ENCODE peak calls at places on chromosome 20, in nine cellular contexts. T is heart right ventricle, O is tibial artery, C is psoas muscle, V is hepatocyte, F is left lung, A is brain microvascular endothelial cell, S is retinal pigment epithelial cell, B is MM.1S. X is an unnamed sample.

GRCh38 chr20:36303020-36303595 is 3.0 kb upstream of the DLGAP4 start:
- DNase-seq in T (no peak), O (no peak), C (no peak), V (no peak), F (no peak), A (no peak), S (no peak), B (no peak), X (no peak)

GRCh38 chr20:58251979-58252591 is 23.6 kb upstream of the ANKRD60 start:
- DNase-seq in T (no peak), O (no peak), C (no peak), V (peak; percentile 45), F (no peak), A (peak; percentile 93), S (no peak), B (no peak), X (peak; percentile 79)

GRCh38 chr20:32675223-32675975 is 1.7 kb upstream of the C20orf203 start:
- DNase-seq in T (no peak), O (no peak), C (no peak), V (no peak), F (no peak), A (no peak), S (no peak), B (no peak), X (no peak)

GRCh38 chr20:37907330-37907676 is 4.4 kb downstream of the VSTM2L start:
- DNase-seq in T (no peak), O (no peak), C (no peak), V (no peak), F (no peak), A (no peak), S (no peak), B (no peak), X (no peak)

GRCh38 chr20:36932476-36933426 is 18.8 kb downstream of the SAMHD1 start:
- DNase-seq in T (no peak), O (no peak), C (no peak), V (no peak), F (no peak), A (no peak), S (no peak), B (no peak), X (no peak)

GRCh38 chr20:63979549-63980316 is at the start of gene SAMD10:
- DNase-seq in T (peak; percentile 45), O (peak; percentile 69), C (no peak), V (peak; percentile 80), F (peak; percentile 56), A (no peak), S (no peak), B (peak; percentile 67), X (no peak)

GRCh38 chr20:46325788-46326472 is 17.6 kb upstream of the CDH22 start:
- DNase-seq in T (no peak), O (no peak), C (no peak), V (no peak), F (no peak), A (no peak), S (no peak), B (no peak), X (no peak)

GRCh38 chr20:38453941-38454340 is 18.7 kb upstream of the RALGAPB start:
- DNase-seq in T (no peak), O (no peak), C (no peak), V (no peak), F (no peak), A (no peak), S (no peak), B (peak; percentile 82), X (peak; percentile 57)

GRCh38 chr20:6298049-6298448 is 175.2 kb upstream of the FERMT1 start:
- DNase-seq in T (no peak), O (no peak), C (no peak), V (no peak), F (no peak), A (no peak), S (no peak), B (no peak), X (no peak)

GRCh38 chr20:35225319-35226125 is 968 bp upstream of the MMP24 start:
- DNase-seq in T (no peak), O (no peak), C (no peak), V (no peak), F (no peak), A (no peak), S (no peak), B (no peak), X (no peak)

GRCh38 chr20:4083103-4083864 is 67.9 kb upstream of the RNF24 start:
- DNase-seq in T (peak; percentile 30), O (no peak), C (no peak), V (no peak), F (no peak), A (no peak), S (no peak), B (no peak), X (no peak)

GRCh38 chr20:49508435-49509199 is 26.1 kb upstream of the KCNB1 start:
- DNase-seq in T (no peak), O (no peak), C (no peak), V (peak; percentile 72), F (no peak), A (peak; percentile 13), S (no peak), B (peak; percentile 39), X (no peak)

GRCh38 chr20:20366551-20366895 is 1.4 kb upstream of the INSM1 start:
- DNase-seq in T (no peak), O (no peak), C (no peak), V (no peak), F (no peak), A (no peak), S (no peak), B (no peak), X (no peak)

GRCh38 chr20:32474009-32474716 is 111.0 kb downstream of the NOL4L start:
- DNase-seq in T (no peak), O (no peak), C (no peak), V (no peak), F (peak; percentile 70), A (no peak), S (no peak), B (no peak), X (no peak)

GRCh38 chr20:56465997-56466396 is 2.4 kb upstream of the RTF2 start:
- DNase-seq in T (no peak), O (no peak), C (no peak), V (no peak), F (no peak), A (no peak), S (no peak), B (no peak), X (no peak)

GRCh38 chr20:51417745-51418529 is 124.6 kb downstream of the NFATC2 start:
- DNase-seq in T (no peak), O (no peak), C (no peak), V (no peak), F (no peak), A (no peak), S (no peak), B (no peak), X (no peak)

DNA sequence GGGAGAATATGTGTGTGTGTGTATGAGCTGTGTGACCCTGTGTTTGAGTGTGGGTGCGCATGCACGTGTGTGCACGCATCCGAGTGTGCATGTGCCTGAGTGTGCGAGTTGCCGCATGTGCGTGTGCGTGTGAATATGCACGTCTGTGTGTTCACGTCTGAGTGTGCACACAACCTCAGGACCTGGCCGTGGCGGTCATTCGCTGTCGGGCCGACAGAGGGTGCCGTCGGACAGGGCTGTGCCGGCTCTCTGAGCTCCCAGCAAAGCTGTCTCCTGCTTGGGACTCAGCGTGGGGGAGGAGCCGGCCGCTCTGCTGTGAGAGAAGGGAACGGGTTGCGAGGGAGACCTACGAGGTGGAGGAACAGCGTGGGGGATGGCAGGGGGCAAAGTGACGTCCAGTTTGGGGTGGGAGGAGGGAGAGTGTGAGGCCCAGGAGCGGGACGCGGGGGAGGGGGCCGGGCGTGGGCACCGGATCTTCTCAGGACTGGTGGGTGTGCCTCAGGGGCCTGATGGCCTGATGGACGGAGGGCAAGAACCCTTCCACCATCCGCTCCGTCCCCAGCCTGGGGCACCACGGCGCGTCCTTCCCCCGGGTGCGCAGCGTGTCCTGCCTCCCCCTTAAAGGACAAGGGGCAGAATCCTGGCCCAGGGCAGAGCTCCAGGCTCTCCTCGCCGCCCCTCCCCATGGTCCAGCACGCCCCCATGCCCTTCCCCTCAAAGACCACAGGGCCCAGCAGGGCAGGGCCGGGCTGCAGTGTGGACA is 19.9 kb downstream of the SLC17A9 start:
- DNase-seq in T (peak; percentile 87), O (peak; percentile 87), C (peak; percentile 86), V (peak; percentile 94), F (peak; percentile 84), A (peak; percentile 68), S (no peak), B (peak; percentile 74), X (peak; percentile 1)
- H3K4me3 ChIP-seq in T (peak overlapping the region; percentile 45), O (peak overlapping the region; percentile 16), C (peak overlapping the region; percentile 34), V (no peak overlapping the region), F (no peak overlapping the region), A (peak overlapping the region; percentile 12), S (peak overlapping the region; percentile 26), B (no peak overlapping the region), X (no peak overlapping the region)

GRCh38 chr20:562232-562897 is 18.8 kb upstream of the CSNK2A1 start:
- DNase-seq in T (no peak), O (no peak), C (no peak), V (no peak), F (no peak), A (no peak), S (no peak), B (no peak), X (no peak)

GRCh38 chr20:561437-562231 is 18.0 kb upstream of the CSNK2A1 start:
- DNase-seq in T (peak; percentile 37), O (peak; percentile 74), C (peak; percentile 45), V (peak; percentile 81), F (peak; percentile 41), A (peak; percentile 56), S (no peak), B (peak; percentile 65), X (no peak)

GRCh38 chr20:558117-558516 is 14.5 kb upstream of the CSNK2A1 start:
- DNase-seq in T (no peak), O (no peak), C (no peak), V (no peak), F (no peak), A (no peak), S (no peak), B (no peak), X (no peak)

GRCh38 chr20:564195-564594 is 20.6 kb upstream of the CSNK2A1 start:
- DNase-seq in T (no peak), O (no peak), C (no peak), V (no peak), F (no peak), A (no peak), S (no peak), B (no peak), X (no peak)

GRCh38 chr20:560680-561079 is 17.1 kb upstream of the CSNK2A1 start:
- DNase-seq in T (no peak), O (no peak), C (no peak), V (no peak), F (no peak), A (no peak), S (no peak), B (no peak), X (no peak)
- TF ChIP-seq CTCF in T (no peak), O (no peak), C (no peak), V (peak; percentile 6), F (no peak), A (peak; percentile 17), S (peak; percentile 16), B (no peak), X (peak; percentile 46)

GRCh38 chr20:44186201-44186600 is 787 bp downstream of the JPH2 start:
- DNase-seq in T (peak; percentile 21), O (peak; percentile 71), C (peak; percentile 21), V (no peak), F (no peak), A (no peak), S (no peak), B (no peak), X (no peak)
- H3K4me3 ChIP-seq in T (peak overlapping the region; percentile 66), O (peak overlapping the region; percentile 88), C (peak overlapping the region; percentile 84), V (no peak overlapping the region), F (no peak overlapping the region), A (no peak overlapping the region), S (no peak overlapping the region), B (no peak overlapping the region), X (peak overlapping the region; percentile 60)

GRCh38 chr20:45118028-45118427 is 3.1 kb upstream of the WFDC5 start:
- DNase-seq in T (no peak), O (no peak), C (no peak), V (no peak), F (no peak), A (no peak), S (no peak), B (no peak), X (no peak)
- TF ChIP-seq CTCF in T (no peak), O (no peak), C (no peak), V (no peak), F (no peak), A (peak; percentile 13), S (peak; percentile 8), B (peak; percentile 21), X (peak; percentile 20)